ENCODE peak calls at places on chromosomes 6 and 20, in five cellular contexts. B is mesendoderm, U is H1, N is neuronal stem cell, A is mesenchymal stem cell. M is an unnamed sample.

GRCh38 chr6:50992232-50992631 is 173.6 kb downstream of the TFAP2B start:
- DNase-seq in B (no peak), U (no peak), N (no peak), A (no peak), M (no peak)

GRCh38 chr6:34389034-34389433 is 3.4 kb downstream of the NUDT3 start:
- DNase-seq in B (peak; percentile 35), U (no peak), N (no peak), A (no peak), M (no peak)

GRCh38 chr6:101458341-101458740 is 64.8 kb downstream of the GRIK2 start:
- DNase-seq in B (no peak), U (no peak), N (no peak), A (no peak), M (peak; percentile 40)

GRCh38 chr6:130675072-130675471 is 152.1 kb upstream of the SMLR1 start:
- DNase-seq in B (no peak), U (no peak), N (no peak), A (peak; percentile 82), M (peak; percentile 84)

GRCh38 chr6:27334141-27334540 is 22.1 kb upstream of the POM121L2 start:
- DNase-seq in B (no peak), U (no peak), N (no peak), A (no peak), M (no peak)

GRCh38 chr20:10536531-10536930 is 101.4 kb downstream of the SLX4IP start:
- DNase-seq in B (peak; percentile 60), U (no peak), N (no peak), A (no peak), M (peak; percentile 68)

GRCh38 chr6:10180138-10181074 is 234.5 kb downstream of the TFAP2A start:
- DNase-seq in B (no peak), U (no peak), N (no peak), A (no peak), M (no peak)

GRCh38 chr20:24470782-24471582 is 1.6 kb downstream of the SYNDIG1 start:
- DNase-seq in B (peak; percentile 56), U (peak; percentile 60), N (peak; percentile 15), A (no peak), M (no peak)

GRCh38 chr6:29564875-29565274 is 5.3 kb upstream of the UBD start:
- DNase-seq in B (no peak), U (no peak), N (no peak), A (no peak), M (no peak)

GRCh38 chr6:121670511-121670910 is 235.1 kb downstream of the GJA1 start:
- DNase-seq in B (no peak), U (no peak), N (no peak), A (no peak), M (peak; percentile 82)

GRCh38 chr6:32045811-32046449 is 7.7 kb downstream of the CYP21A2 start:
- DNase-seq in B (no peak), U (no peak), N (no peak), A (peak; percentile 28), M (no peak)

GRCh38 chr20:64055893-64056638 is 6.6 kb upstream of the SOX18 start:
- DNase-seq in B (peak; percentile 52), U (no peak), N (no peak), A (peak; percentile 49), M (peak; percentile 19)

GRCh38 chr6:74596586-74596985 is 609.3 kb downstream of the COL12A1 start:
- DNase-seq in B (no peak), U (no peak), N (no peak), A (no peak), M (no peak)

GRCh38 chr20:40486297-40486696 is 202.7 kb downstream of the MAFB start:
- DNase-seq in B (no peak), U (no peak), N (no peak), A (no peak), M (no peak)

GRCh38 chr6:4727671-4728435 is 48.4 kb upstream of the CDYL start:
- DNase-seq in B (peak; percentile 85), U (no peak), N (no peak), A (peak; percentile 93), M (no peak)

GRCh38 chr20:3248167-3248992 is 9.4 kb upstream of the SLC4A11 start:
- DNase-seq in B (peak; percentile 71), U (peak; percentile 74), N (peak; percentile 15), A (peak; percentile 46), M (no peak)

GRCh38 chr20:14600527-14600926 is 263.1 kb upstream of the FLRT3 start:
- DNase-seq in B (no peak), U (no peak), N (no peak), A (no peak), M (no peak)

GRCh38 chr6:11536795-11537194 is 754 bp upstream of the TMEM170B start:
- DNase-seq in B (peak; percentile 50), U (peak; percentile 50), N (peak; percentile 11), A (peak; percentile 22), M (no peak)

GRCh38 chr6:166907373-166907841 is 48.9 kb downstream of the RNASET2 start:
- DNase-seq in B (no peak), U (no peak), N (no peak), A (no peak), M (no peak)

GRCh38 chr6:100305237-100305869 is 159.4 kb downstream of the SIM1 start:
- DNase-seq in B (no peak), U (no peak), N (no peak), A (no peak), M (no peak)

GRCh38 chr6:166259296-166259977 is 48.8 kb downstream of the PRR18 start:
- DNase-seq in B (no peak), U (no peak), N (no peak), A (no peak), M (no peak)

GRCh38 chr6:112216699-112217551 is 37.4 kb downstream of the LAMA4 start:
- DNase-seq in B (peak; percentile 48), U (no peak), N (no peak), A (peak; percentile 94), M (peak; percentile 95)

GRCh38 chr6:106534564-106534982 is 94.7 kb downstream of the RTN4IP1 start:
- DNase-seq in B (no peak), U (no peak), N (no peak), A (no peak), M (no peak)

GRCh38 chr6:52964318-52964717 is 30.8 kb downstream of the GSTA4 start:
- DNase-seq in B (no peak), U (no peak), N (no peak), A (no peak), M (no peak)

GRCh38 chr6:11702039-11702795 is 76.4 kb downstream of the ADTRP start:
- DNase-seq in B (no peak), U (no peak), N (no peak), A (peak; percentile 28), M (peak; percentile 65)

GRCh38 chr20:17810847-17811604 is 111.3 kb downstream of the BANF2 start:
- DNase-seq in B (no peak), U (no peak), N (no peak), A (no peak), M (no peak)

GRCh38 chr6:154435400-154435945 is 75.0 kb downstream of the CNKSR3 start:
- DNase-seq in B (no peak), U (no peak), N (no peak), A (no peak), M (no peak)

GRCh38 chr6:154441995-154442310 is 68.5 kb downstream of the CNKSR3 start:
- DNase-seq in B (no peak), U (no peak), N (no peak), A (no peak), M (no peak)

GRCh38 chr6:154440022-154440421 is 70.5 kb downstream of the CNKSR3 start:
- DNase-seq in B (no peak), U (no peak), N (no peak), A (no peak), M (no peak)

GRCh38 chr6:154440422-154441043 is 70.0 kb downstream of the CNKSR3 start:
- DNase-seq in B (no peak), U (no peak), N (no peak), A (no peak), M (no peak)

GRCh38 chr6:154438882-154439281 is 71.6 kb downstream of the CNKSR3 start:
- DNase-seq in B (no peak), U (no peak), N (no peak), A (no peak), M (no peak)
- H2BK15ac ChIP-seq in B (no peak overlapping the region), U (no peak overlapping the region), N (no peak overlapping the region), A (no peak overlapping the region), M (no peak overlapping the region)

DNA sequence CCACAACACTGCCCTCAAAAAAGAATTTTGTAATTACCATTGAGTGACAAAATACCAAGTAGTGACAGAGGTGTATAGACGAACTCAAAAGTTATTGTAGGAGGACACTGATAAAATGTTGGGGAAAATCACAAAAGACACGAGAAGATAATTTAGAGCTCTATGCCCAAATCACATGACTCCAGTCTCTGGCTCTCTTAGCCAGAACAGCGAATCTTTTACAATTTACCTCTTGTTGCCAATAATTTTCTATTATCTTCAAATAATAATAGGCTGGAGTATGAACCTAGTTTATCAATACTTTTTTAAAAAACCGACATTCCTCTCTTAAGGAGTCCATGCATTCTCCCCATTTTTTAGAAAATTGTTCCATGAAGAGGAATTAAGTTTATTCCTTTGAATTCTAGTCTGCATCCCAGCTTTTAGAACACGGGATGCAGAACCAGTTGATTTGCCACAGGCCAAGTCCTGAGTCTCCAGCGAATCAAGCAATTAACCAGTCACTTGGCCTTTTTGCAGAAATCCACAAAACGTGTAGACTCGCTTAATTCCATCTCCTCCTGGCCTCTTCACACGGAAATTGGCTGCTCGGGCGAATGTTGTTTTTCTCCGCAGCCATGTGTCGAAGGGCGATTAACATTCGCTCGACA is 507 bp upstream of the RIPPLY2 start:
- DNase-seq in B (no peak), U (no peak), N (no peak), A (no peak), M (no peak)
- H3K4me3 ChIP-seq in B (peak overlapping the region; percentile 5), U (peak overlapping the region; percentile 39), N (peak overlapping the region; percentile 47), A (peak overlapping the region; percentile 59), M (peak overlapping the region; percentile 37)

GRCh38 chr6:125584468-125584939 is 164.9 kb upstream of the HEY2 start:
- DNase-seq in B (peak; percentile 97), U (peak; percentile 64), N (peak; percentile 39), A (peak; percentile 77), M (peak; percentile 1)
- H3K4me2 ChIP-seq in B (no peak overlapping the region), U (peak overlapping the region; percentile 45), N (no peak overlapping the region), A (no peak overlapping the region), M (no peak overlapping the region)

DNA sequence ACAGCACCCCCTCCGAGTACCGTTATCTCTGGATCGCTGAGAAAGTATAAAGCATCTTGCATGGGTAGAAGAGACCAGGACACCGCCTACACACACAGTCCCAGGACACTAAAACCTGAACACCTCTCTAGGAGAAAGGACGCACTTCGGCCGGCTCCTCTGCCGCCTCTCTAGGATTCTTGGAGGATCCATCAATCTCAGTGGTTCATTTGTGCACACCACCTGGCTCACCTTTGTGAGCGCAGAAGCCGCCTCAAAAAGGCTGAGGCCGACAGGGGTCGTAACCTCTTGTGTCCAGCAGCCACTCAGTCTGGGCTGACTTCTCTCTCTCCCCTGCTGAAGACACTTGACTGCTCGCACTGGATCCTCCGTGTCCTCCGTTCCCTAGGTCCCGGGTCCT is 13.5 kb downstream of the ZSCAN23 start:
- DNase-seq in B (no peak), U (no peak), N (no peak), A (no peak), M (no peak)
- H2BK15ac ChIP-seq in B (no peak overlapping the region), U (no peak overlapping the region), N (no peak overlapping the region), A (no peak overlapping the region), M (no peak overlapping the region)